ENCODE peak calls at places on chromosomes 4 and X, in six cellular contexts. M is tibial artery, D is cardiac muscle cell, I is heart right ventricle, L is pancreas, S is brain microvascular endothelial cell. B is an unnamed sample.

GRCh38 chr4:7539659-7540058 is 104.9 kb upstream of the PSAPL1 start:
- DNase-seq in L (peak; percentile 42), M (no peak), I (no peak), D (no peak), S (peak; percentile 0), B (peak; percentile 8)

GRCh38 chr4:180333156-180333555 is 1910.0 kb upstream of the TENM3 start:
- DNase-seq in I (no peak), M (no peak), S (no peak), D (no peak), L (no peak), B (no peak)

GRCh38 chr4:8710416-8710815 is 117.9 kb downstream of the CPZ start:
- DNase-seq in M (peak; percentile 11), I (no peak), S (no peak), L (no peak), D (no peak), B (no peak)

GRCh38 chr4:156190606-156191005 is 236.9 kb upstream of the CTSO start:
- DNase-seq in I (no peak), D (no peak), S (peak; percentile 73), M (no peak), L (no peak), B (no peak)

GRCh38 chr4:33160126-33160525 is 2440.0 kb downstream of the PCDH7 start:
- DNase-seq in S (peak; percentile 5), M (no peak), D (peak; percentile 50), L (no peak), I (no peak), B (no peak)

GRCh38 chrX:72100824-72101351 is 30.8 kb downstream of the RTL5 start:
- DNase-seq in S (no peak), I (no peak), M (no peak), L (no peak), D (no peak), B (peak; percentile 45)

GRCh38 chr4:26780524-26780923 is 80.1 kb upstream of the STIM2 start:
- DNase-seq in M (no peak), I (no peak), D (no peak), L (no peak), S (no peak), B (no peak)

GRCh38 chr4:22897520-22898108 is 204.9 kb downstream of the GBA3 start:
- DNase-seq in I (no peak), M (no peak), S (no peak), D (peak; percentile 55), L (no peak), B (no peak)

GRCh38 chr4:185774815-185775684 is 36.9 kb downstream of the SORBS2 start:
- DNase-seq in I (peak; percentile 48), D (peak; percentile 72), S (peak; percentile 94), M (peak; percentile 51), L (no peak), B (no peak)

GRCh38 chr4:89338206-89338605 is 30.6 kb upstream of the GPRIN3 start:
- DNase-seq in I (no peak), L (no peak), D (no peak), M (no peak), S (no peak), B (no peak)

GRCh38 chr4:11585506-11585905 is 156.8 kb upstream of the HS3ST1 start:
- DNase-seq in I (peak; percentile 9), S (no peak), L (no peak), D (no peak), M (peak; percentile 21), B (no peak)

GRCh38 chr4:13866881-13867280 is 239.4 kb upstream of the BOD1L1 start:
- DNase-seq in D (no peak), I (no peak), S (no peak), L (no peak), M (no peak), B (no peak)

GRCh38 chr4:186948361-186949291 is 225.0 kb upstream of the FAT1 start:
- DNase-seq in L (no peak), S (peak; percentile 75), I (peak; percentile 25), M (no peak), D (peak; percentile 37), B (no peak)

GRCh38 chr4:169437299-169438047 is 166.7 kb upstream of the SH3RF1 start:
- DNase-seq in I (no peak), L (no peak), S (no peak), D (no peak), M (no peak), B (no peak)

GRCh38 chr4:113950207-113950606 is 29.2 kb downstream of the ARSJ start:
- DNase-seq in I (no peak), D (peak; percentile 10), S (no peak), L (no peak), M (no peak), B (no peak)

GRCh38 chr4:16582036-16582435 is 316.4 kb downstream of the LDB2 start:
- DNase-seq in I (no peak), M (no peak), D (no peak), S (no peak), L (no peak), B (no peak)

GRCh38 chr4:16585053-16585452 is 313.4 kb downstream of the LDB2 start:
- DNase-seq in I (no peak), S (no peak), M (no peak), L (no peak), D (no peak), B (no peak)

GRCh38 chr4:16581117-16581516 is 317.3 kb downstream of the LDB2 start:
- DNase-seq in L (no peak), I (no peak), S (no peak), M (no peak), D (no peak), B (no peak)

GRCh38 chr4:16583764-16584163 is 314.7 kb downstream of the LDB2 start:
- DNase-seq in S (peak; percentile 32), L (no peak), D (no peak), I (no peak), M (no peak), B (no peak)

GRCh38 chr4:16582526-16582925 is 315.9 kb downstream of the LDB2 start:
- DNase-seq in D (peak; percentile 22), S (no peak), I (no peak), M (no peak), L (peak; percentile 23), B (no peak)
- TF ChIP-seq CTCF in D (peak; percentile 12), S (peak; percentile 22), I (peak; percentile 13), M (no peak), L (no peak), B (no peak)

GRCh38 chr4:147480891-147481576 is at the start of gene EDNRA:
- DNase-seq in D (peak; percentile 63), I (peak; percentile 68), M (no peak), S (peak; percentile 74), L (peak; percentile 48), B (no peak)
- H3K27ac ChIP-seq in D (peak within 1 kb of the TSS; percentile 94), I (peak within 1 kb of the TSS; percentile 77), M (peak within 1 kb of the TSS; percentile 92), S (peak within 1 kb of the TSS; percentile 82), L (no peak within 1 kb of the TSS), B (no peak within 1 kb of the TSS)

GRCh38 chr4:80336582-80336981 is 1.1 kb downstream of the CFAP299 start:
- DNase-seq in D (peak; percentile 63), M (no peak), I (no peak), S (peak; percentile 19), L (no peak), B (no peak)
- TF ChIP-seq CTCF in D (peak; percentile 43), M (no peak), I (peak; percentile 34), S (peak; percentile 67), L (no peak), B (no peak)

DNA sequence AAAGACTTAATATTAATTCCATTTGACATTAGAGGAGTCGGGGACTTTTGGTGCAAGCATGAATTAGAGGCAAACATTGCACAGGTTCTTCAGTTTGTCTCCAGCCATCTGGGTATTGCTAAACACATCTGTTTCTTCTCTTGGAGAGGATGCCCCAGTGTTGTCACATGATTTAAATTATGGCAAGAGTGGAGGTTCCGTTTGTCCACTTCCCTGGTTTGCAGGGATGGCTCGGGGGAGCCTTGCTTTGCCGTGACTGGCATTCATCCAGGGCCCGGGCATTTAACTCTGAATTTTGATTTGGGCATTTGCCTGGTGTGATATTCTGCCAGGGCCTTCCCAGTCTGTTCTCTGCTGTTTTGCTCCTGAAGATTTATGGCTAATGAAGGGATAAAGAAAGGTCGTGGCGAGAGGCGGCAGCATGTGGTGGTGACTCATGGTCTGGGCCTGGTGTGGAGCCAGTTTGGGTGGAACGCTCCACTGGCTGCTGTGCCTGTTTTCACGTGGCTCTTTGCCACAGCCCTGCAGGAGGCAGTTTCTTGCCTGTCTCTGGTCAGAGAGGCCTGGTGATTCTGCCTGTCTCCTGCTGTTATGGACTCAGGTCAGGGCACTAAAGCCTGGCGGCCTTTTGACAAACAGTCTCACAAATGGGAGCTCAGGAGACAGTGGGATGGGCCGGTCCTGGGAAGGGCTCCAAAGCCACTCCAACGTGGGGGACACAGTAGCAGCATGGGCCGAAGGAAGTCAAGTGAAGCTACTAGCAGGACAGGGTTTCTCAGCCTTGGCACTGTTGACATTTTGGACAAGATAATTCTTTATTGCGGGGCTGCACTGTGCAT is 99.4 kb upstream of the PGRMC2 start:
- DNase-seq in D (no peak), S (peak; percentile 97), I (peak; percentile 87), L (peak; percentile 94), M (peak; percentile 95), B (no peak)
- H3K27ac ChIP-seq in D (no peak overlapping the region), S (peak overlapping the region; percentile 86), I (peak overlapping the region; percentile 76), L (peak overlapping the region; percentile 73), M (peak overlapping the region; percentile 77), B (no peak overlapping the region)

B was measured in CD4-positive, alpha-beta T cell.